ENCODE peak calls at places on chromosomes 12 and 14, in six cellular contexts. D is CD4-positive, CD25-positive, alpha-beta regulatory T cell; K is activated T-cell treated with anti-CD3 and anti-CD28 coated beads, Interleukin-2, amount 50 U/mL, for 72 hours; M is WTC11; T is HT1080; P is CD8-positive, alpha-beta T cell. F is an unnamed sample.

GRCh38 chr12:132143328-132144071 is 619 bp downstream of the DDX51 start:
- DNase-seq in T (no peak), K (peak; percentile 35), P (no peak), D (peak; percentile 33), M (no peak), F (peak; percentile 55)

GRCh38 chr12:28463396-28463795 is 273.1 kb downstream of the CCDC91 start:
- DNase-seq in K (no peak), M (no peak), T (no peak), P (no peak), D (no peak), F (no peak)

GRCh38 chr12:92561543-92561899 is 141.3 kb upstream of the PLEKHG7 start:
- DNase-seq in K (no peak), M (no peak), D (no peak), P (no peak), T (no peak), F (no peak)

GRCh38 chr14:63852271-63852816 is 460 bp upstream of the SYNE2 start:
- DNase-seq in T (no peak), D (no peak), M (no peak), P (no peak), K (no peak), F (no peak)

GRCh38 chr12:25321772-25322171 is 71.0 kb upstream of the KRAS start:
- DNase-seq in P (no peak), K (no peak), M (no peak), D (no peak), T (no peak), F (no peak)

GRCh38 chr12:121861549-121862254 is 3.0 kb upstream of the HPD start:
- DNase-seq in M (no peak), P (no peak), T (no peak), K (no peak), D (no peak), F (no peak)

GRCh38 chr12:28172434-28173030 is 17.7 kb upstream of the CCDC91 start:
- DNase-seq in D (no peak), P (no peak), T (peak; percentile 63), M (peak; percentile 23), K (no peak), F (no peak)

GRCh38 chr14:65528069-65528468 is 115.5 kb downstream of the FUT8 start:
- DNase-seq in T (no peak), P (no peak), M (no peak), K (no peak), D (no peak), F (no peak)

GRCh38 chr12:107884769-107885694 is 110.5 kb downstream of the ASCL4 start:
- DNase-seq in D (peak; percentile 54), K (peak; percentile 60), M (peak; percentile 62), T (peak; percentile 48), P (peak; percentile 13), F (peak; percentile 71)

GRCh38 chr14:69069020-69069421 is 83.9 kb downstream of the DCAF5 start:
- DNase-seq in P (no peak), D (no peak), M (no peak), T (peak; percentile 56), K (no peak), F (no peak)